ENCODE peak calls at places on chromosomes 6 and 20, in six cellular contexts. G is kidney glomerular epithelial cell; H is activated CD8-positive, alpha-beta memory T cell treated with anti-CD3 and anti-CD28 coated beads for 48 hours; A is brain microvascular endothelial cell; F is mucosa of gallbladder; W is CD4-positive, alpha-beta T cell. S is an unnamed sample.

GRCh38 chr6:117928833-117929232 is 21.8 kb downstream of the SLC35F1 start:
- DNase-seq in G (no peak), H (no peak), A (no peak), F (no peak), W (no peak), S (no peak)

GRCh38 chr6:27940766-27941165 is 16.3 kb upstream of the OR2B6 start:
- DNase-seq in G (no peak), H (no peak), A (peak), F (no peak), W (no peak), S (no peak)

GRCh38 chr6:13406781-13407180 is 78.4 kb upstream of the TBC1D7 start:
- DNase-seq in G (no peak), H (no peak), A (no peak), F (no peak), W (no peak), S (no peak)

GRCh38 chr6:21997414-21998037 is 299.3 kb downstream of the PRL start:
- DNase-seq in G (no peak), H (no peak), A (no peak), F (no peak), W (no peak), S (no peak)

GRCh38 chr20:61913423-61914225 is 152.1 kb downstream of the TAF4 start:
- DNase-seq in G (no peak), H (no peak), A (no peak), F (no peak), W (no peak), S (no peak)

GRCh38 chr20:4979841-4980410 is 21.4 kb downstream of the SLC23A2 start:
- DNase-seq in G (no peak), H (no peak), A (no peak), F (no peak), W (no peak), S (no peak)

GRCh38 chr6:22643780-22644179 is 74.4 kb downstream of the HDGFL1 start:
- DNase-seq in G (no peak), H (no peak), A (no peak), F (no peak), W (no peak), S (no peak)

GRCh38 chr6:94680672-94681212 is 896.6 kb upstream of the MANEA start:
- DNase-seq in G (no peak), H (no peak), A (no peak), F (no peak), W (no peak), S (no peak)

GRCh38 chr20:58372836-58373235 is 16.2 kb upstream of the VAPB start:
- DNase-seq in G (no peak), H (no peak), A (no peak), F (no peak), W (no peak), S (no peak)

GRCh38 chr6:100305237-100305869 is 159.4 kb downstream of the SIM1 start:
- DNase-seq in G (no peak), H (no peak), A (no peak), F (no peak), W (no peak), S (no peak)

GRCh38 chr6:137016366-137016765 is 28.4 kb downstream of the IL20RA start:
- DNase-seq in G (no peak), H (no peak), A (peak), F (no peak), W (no peak), S (no peak)

GRCh38 chr20:38221041-38221589 is 39.4 kb downstream of the KIAA1755 start:
- DNase-seq in G (peak), H (peak), A (no peak), F (peak), W (peak), S (no peak)

GRCh38 chr6:156729248-156729647 is 47.9 kb upstream of the ARID1B start:
- DNase-seq in G (peak), H (no peak), A (peak), F (no peak), W (no peak), S (peak)

GRCh38 chr6:5087389-5087788 is 2.2 kb downstream of the PPP1R3G start:
- DNase-seq in G (no peak), H (no peak), A (no peak), F (peak), W (no peak), S (no peak)

GRCh38 chr6:140816696-140817095 is 1316.0 kb upstream of the GJE1 start:
- DNase-seq in G (no peak), H (no peak), A (no peak), F (no peak), W (no peak), S (no peak)

GRCh38 chr6:39865011-39865888 is 69.0 kb downstream of the MOCS1 start:
- DNase-seq in G (peak), H (peak), A (peak), F (peak), W (peak), S (peak)

GRCh38 chr6:148109732-148110131 is 232.9 kb upstream of the SASH1 start:
- DNase-seq in G (no peak), H (no peak), A (no peak), F (peak), W (no peak), S (no peak)

GRCh38 chr6:158185729-158186456 is 17.7 kb downstream of the GTF2H5 start:
- DNase-seq in G (no peak), H (no peak), A (peak), F (no peak), W (no peak), S (peak)

GRCh38 chr6:121794630-121795029 is 359.2 kb downstream of the GJA1 start:
- DNase-seq in G (peak), H (no peak), A (peak), F (no peak), W (no peak), S (peak)

GRCh38 chr6:112233864-112234263 is 20.5 kb downstream of the LAMA4 start:
- DNase-seq in G (no peak), H (no peak), A (peak), F (no peak), W (no peak), S (peak)

GRCh38 chr20:64001607-64002011 is 20.7 kb downstream of the PRPF6 start:
- DNase-seq in G (no peak), H (no peak), A (no peak), F (no peak), W (no peak), S (no peak)

GRCh38 chr6:152136449-152136825 is 329.0 kb downstream of the ESR1 start:
- DNase-seq in G (no peak), H (no peak), A (no peak), F (no peak), W (no peak), S (no peak)

GRCh38 chr6:30819287-30819917 is 64.9 kb upstream of the DDR1 start:
- DNase-seq in G (no peak), H (no peak), A (no peak), F (no peak), W (no peak), S (no peak)

GRCh38 chr6:134454794-134455193 is 136.9 kb upstream of the SGK1 start:
- DNase-seq in G (peak), H (no peak), A (no peak), F (no peak), W (no peak), S (no peak)

GRCh38 chr6:43058511-43058910 is 723 bp downstream of the MRPL2 start:
- DNase-seq in G (no peak), H (no peak), A (no peak), F (no peak), W (no peak), S (no peak)

GRCh38 chr6:149423946-149424440 is 23.9 kb downstream of the SUMO4 start:
- DNase-seq in G (no peak), H (no peak), A (no peak), F (no peak), W (no peak), S (no peak)

GRCh38 chr6:146968041-146968760 is 236.0 kb upstream of the STXBP5 start:
- DNase-seq in G (no peak), H (no peak), A (peak), F (no peak), W (no peak), S (peak)

GRCh38 chr6:156925718-156926607 is 148.8 kb downstream of the ARID1B start:
- DNase-seq in G (no peak), H (no peak), A (no peak), F (no peak), W (no peak), S (no peak)